ENCODE peak calls at places on chromosome 2, in seven cellular contexts. W, S, T, E, D, X and P are unnamed samples.

GRCh38 chr2:166230724-166231070 is 102.9 kb upstream of the SCN1A start:
- DNase-seq in S (no peak), T (no peak), X (no peak), D (no peak), W (no peak), E (no peak), P (no peak)

GRCh38 chr2:193549661-193550060 is 1354.9 kb upstream of the TMEFF2 start:
- DNase-seq in W (no peak), E (no peak), D (no peak), S (no peak), T (no peak), X (no peak), P (no peak)

GRCh38 chr2:135638825-135639224 is 102.8 kb upstream of the UBXN4 start:
- DNase-seq in X (peak; percentile 12), E (no peak), S (no peak), T (no peak), D (no peak), W (no peak), P (no peak)

GRCh38 chr2:63888490-63889402 is 47.0 kb downstream of the UGP2 start:
- DNase-seq in X (peak; percentile 65), E (no peak), S (no peak), W (peak; percentile 49), D (no peak), T (peak; percentile 41), P (peak; percentile 2)

GRCh38 chr2:166134252-166135151 is 6.7 kb upstream of the SCN1A start:
- DNase-seq in X (no peak), D (no peak), T (peak; percentile 4), S (no peak), W (no peak), E (no peak), P (no peak)

GRCh38 chr2:171547720-171548119 is 25.4 kb downstream of the CYBRD1 start:
- DNase-seq in T (peak; percentile 11), W (no peak), D (no peak), E (no peak), X (no peak), S (peak; percentile 14), P (no peak)

GRCh38 chr2:174603280-174603679 is 5.7 kb upstream of the WIPF1 start:
- DNase-seq in D (no peak), W (peak; percentile 70), X (peak; percentile 63), T (peak; percentile 60), E (no peak), S (no peak), P (no peak)

GRCh38 chr2:19673213-19673791 is 228.5 kb downstream of the TTC32 start:
- DNase-seq in S (no peak), E (peak; percentile 13), X (no peak), D (no peak), T (no peak), W (no peak), P (no peak)

GRCh38 chr2:196537311-196537710 is 102.2 kb upstream of the CCDC150 start:
- DNase-seq in D (no peak), W (no peak), E (no peak), S (no peak), X (no peak), T (no peak), P (no peak)

GRCh38 chr2:33529771-33530481 is 53.5 kb downstream of the RASGRP3 start:
- DNase-seq in T (peak; percentile 77), D (peak; percentile 92), X (peak; percentile 9), E (no peak), S (no peak), W (no peak), P (peak; percentile 32)

GRCh38 chr2:219631406-219631891 is 4.0 kb downstream of the SLC4A3 start:
- DNase-seq in D (no peak), S (no peak), X (no peak), E (no peak), T (no peak), W (peak; percentile 12), P (no peak)

GRCh38 chr2:237700583-237701032 is 73.2 kb downstream of the LRRFIP1 start:
- DNase-seq in E (peak; percentile 70), T (no peak), X (peak; percentile 22), S (no peak), W (no peak), D (no peak), P (peak; percentile 67)

GRCh38 chr2:218727502-218728165 is 17.0 kb downstream of the TTLL4 start:
- DNase-seq in W (no peak), T (peak; percentile 41), X (peak; percentile 66), D (no peak), S (no peak), E (no peak), P (no peak)

GRCh38 chr2:158740591-158740990 is 54.5 kb upstream of the DAPL1 start:
- DNase-seq in E (no peak), D (no peak), X (no peak), W (peak; percentile 37), S (no peak), T (no peak), P (no peak)

GRCh38 chr2:157720504-157720903 is 91.8 kb upstream of the ACVR1C start:
- DNase-seq in S (no peak), X (no peak), T (no peak), W (no peak), E (no peak), D (no peak), P (no peak)

GRCh38 chr2:19879115-19879514 is 22.7 kb downstream of the TTC32 start:
- DNase-seq in W (no peak), D (no peak), E (no peak), X (no peak), T (no peak), S (peak; percentile 57), P (no peak)

GRCh38 chr2:130764035-130764820 is 8.9 kb downstream of the AMER3 start:
- DNase-seq in X (no peak), S (peak; percentile 89), W (no peak), T (no peak), D (no peak), E (no peak), P (no peak)

GRCh38 chr2:230913406-230913805 is 11.6 kb downstream of the GPR55 start:
- DNase-seq in W (peak; percentile 38), D (no peak), T (no peak), S (no peak), X (peak; percentile 78), E (no peak), P (no peak)

GRCh38 chr2:8259106-8259840 is 422.6 kb upstream of the ID2 start:
- DNase-seq in T (no peak), W (no peak), D (no peak), X (no peak), S (no peak), E (peak; percentile 29), P (no peak)

GRCh38 chr2:148670773-148671172 is 26.2 kb downstream of the EPC2 start:
- DNase-seq in S (no peak), W (no peak), E (no peak), T (peak; percentile 74), D (no peak), X (no peak), P (no peak)

GRCh38 chr2:72985891-72986683 is 68.8 kb downstream of the EMX1 start:
- DNase-seq in E (no peak), X (no peak), T (no peak), W (peak; percentile 40), S (no peak), D (no peak), P (no peak)

GRCh38 chr2:141534671-141535359 is 596.0 kb downstream of the LRP1B start:
- DNase-seq in T (no peak), D (no peak), X (no peak), E (no peak), S (no peak), W (no peak), P (no peak)

GRCh38 chr2:191341436-191341835 is 96.2 kb downstream of the MYO1B start:
- DNase-seq in S (no peak), X (no peak), W (no peak), T (no peak), D (no peak), E (no peak), P (no peak)

GRCh38 chr2:74549685-74549971 is 4.1 kb downstream of the LOXL3 start:
- DNase-seq in E (no peak), W (no peak), X (no peak), T (no peak), S (no peak), D (no peak), P (no peak)
- H3K4me3 ChIP-seq in E (peak overlapping the region; percentile 71), W (no peak overlapping the region), X (peak overlapping the region; percentile 84), T (peak overlapping the region; percentile 76), S (peak overlapping the region; percentile 64), D (peak overlapping the region; percentile 42), P (peak overlapping the region; percentile 58)

DNA sequence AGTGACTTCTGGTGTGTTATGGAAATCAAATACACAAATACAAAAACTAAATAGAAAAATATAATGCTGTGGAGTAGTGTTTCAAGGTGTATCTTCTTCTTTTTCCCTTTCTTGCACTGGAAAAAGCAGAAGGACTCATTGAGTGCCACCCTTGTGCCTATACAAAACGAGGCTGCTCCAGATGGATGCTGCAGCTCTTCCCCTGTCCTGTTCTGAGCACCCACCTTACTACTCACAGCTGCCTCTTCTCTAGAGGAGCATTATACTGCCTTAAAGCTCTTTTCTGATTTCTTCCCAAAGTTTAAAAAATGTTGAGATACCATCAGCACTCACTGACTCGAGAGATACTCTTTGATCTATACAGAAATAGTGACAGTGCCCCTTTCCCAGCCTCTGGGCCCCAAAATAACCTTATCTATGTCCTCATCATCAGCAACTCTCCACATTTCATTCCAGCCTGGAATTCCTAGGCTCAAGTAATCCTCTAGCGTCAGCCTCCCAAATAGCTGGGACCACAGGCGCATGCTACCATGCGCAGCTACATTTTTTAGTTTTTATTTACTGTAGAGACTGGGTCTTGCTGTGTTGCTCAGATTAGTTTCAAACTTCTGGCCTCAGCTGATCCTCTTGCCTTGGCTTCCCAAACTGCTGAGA is 1356.1 kb upstream of the NRXN1 start:
- DNase-seq in S (no peak), T (no peak), W (no peak), E (no peak), X (no peak), D (no peak), P (no peak)
- TF ChIP-seq CTCF in S (no peak), T (no peak), W (no peak), E (no peak), X (no peak), D (no peak), P (no peak)

GRCh38 chr2:6982934-6983589 is 65.8 kb downstream of the RNF144A start:
- DNase-seq in E (no peak), D (no peak), W (no peak), S (no peak), T (no peak), X (peak; percentile 16), P (no peak)
- H3K36me3 ChIP-seq in E (no peaks in the 10 kb centered on the region), D (no peaks in the 10 kb centered on the region), W (no peaks in the 10 kb centered on the region), S (no peaks in the 10 kb centered on the region), T (no peaks in the 10 kb centered on the region), X (no peaks in the 10 kb centered on the region), P (no peaks in the 10 kb centered on the region)

GRCh38 chr2:39432701-39433100 is 4.4 kb downstream of the MAP4K3 start:
- DNase-seq in D (no peak), W (no peak), S (no peak), E (no peak), X (no peak), T (no peak), P (no peak)

GRCh38 chr2:39431592-39432316 is 5.3 kb downstream of the MAP4K3 start:
- DNase-seq in W (no peak), X (peak; percentile 49), D (no peak), T (peak; percentile 70), E (no peak), S (no peak), P (no peak)

GRCh38 chr2:39434233-39434897 is 2.7 kb downstream of the MAP4K3 start:
- DNase-seq in T (no peak), W (no peak), S (no peak), D (no peak), E (no peak), X (no peak), P (no peak)

GRCh38 chr2:39433586-39434195 is 3.4 kb downstream of the MAP4K3 start:
- DNase-seq in E (no peak), T (no peak), W (no peak), X (no peak), S (no peak), D (peak; percentile 37), P (no peak)

GRCh38 chr2:39429738-39430137 is 7.3 kb downstream of the MAP4K3 start:
- DNase-seq in D (no peak), W (no peak), S (no peak), X (no peak), E (no peak), T (peak; percentile 41), P (no peak)
- H3K4me3 ChIP-seq in D (no peak overlapping the region), W (no peak overlapping the region), S (no peak overlapping the region), X (no peak overlapping the region), E (no peak overlapping the region), T (no peak overlapping the region), P (no peak overlapping the region)